ENCODE peak calls at places on chromosomes 5 and 9, in eight cellular contexts. One of them, this sample, is unnamed.

GRCh38 chr5:178240341-178240741 is 7.7 kb upstream of the PHYKPL start:
- DNase-seq in GM12865: no peak
- DNase-seq in B cell: no peak
- DNase-seq in fibroblast of lung: no peak
- DNase-seq in PC-3: no peak
- DNase-seq in cardiac fibroblast: no peak
- DNase-seq in foreskin fibroblast: no peak
- DNase-seq in HFFc6: no peak
- DNase-seq in this sample: no peak

GRCh38 chr9:135978650-135979461 is 17.7 kb upstream of the UBAC1 start:
- DNase-seq in cardiac fibroblast: no peak
- DNase-seq in fibroblast of lung: no peak
- DNase-seq in B cell: no peak
- DNase-seq in foreskin fibroblast: no peak
- DNase-seq in GM12865: no peak
- DNase-seq in PC-3: no peak
- DNase-seq in HFFc6: no peak
- DNase-seq in this sample: no peak

GRCh38 chr9:3857673-3858072 is 331.9 kb upstream of the RFX3 start:
- DNase-seq in fibroblast of lung: peak
- DNase-seq in foreskin fibroblast: peak
- DNase-seq in B cell: no peak
- DNase-seq in GM12865: no peak
- DNase-seq in cardiac fibroblast: peak
- DNase-seq in PC-3: peak
- DNase-seq in HFFc6: peak
- DNase-seq in this sample: no peak

GRCh38 chr9:86801246-86801645 is 146.1 kb downstream of the GAS1 start:
- DNase-seq in foreskin fibroblast: peak
- DNase-seq in GM12865: no peak
- DNase-seq in fibroblast of lung: peak
- DNase-seq in PC-3: no peak
- DNase-seq in cardiac fibroblast: no peak
- DNase-seq in HFFc6: no peak
- DNase-seq in B cell: no peak
- DNase-seq in this sample: no peak

GRCh38 chr9:86494644-86495081 is 140.5 kb upstream of the TUT7 start:
- DNase-seq in HFFc6: peak
- DNase-seq in fibroblast of lung: peak
- DNase-seq in PC-3: no peak
- DNase-seq in cardiac fibroblast: peak
- DNase-seq in B cell: no peak
- DNase-seq in GM12865: no peak
- DNase-seq in foreskin fibroblast: peak
- DNase-seq in this sample: no peak

GRCh38 chr9:76219555-76220151 is 174.6 kb downstream of the RFK start:
- DNase-seq in cardiac fibroblast: peak
- DNase-seq in HFFc6: no peak
- DNase-seq in PC-3: no peak
- DNase-seq in B cell: no peak
- DNase-seq in GM12865: no peak
- DNase-seq in fibroblast of lung: no peak
- DNase-seq in foreskin fibroblast: peak
- DNase-seq in this sample: no peak

GRCh38 chr9:76891279-76891678 is 14.6 kb downstream of the PRUNE2 start:
- DNase-seq in PC-3: no peak
- DNase-seq in GM12865: no peak
- DNase-seq in cardiac fibroblast: no peak
- DNase-seq in HFFc6: no peak
- DNase-seq in fibroblast of lung: no peak
- DNase-seq in B cell: no peak
- DNase-seq in foreskin fibroblast: no peak
- DNase-seq in this sample: no peak

GRCh38 chr5:28027851-28028250 is 989.5 kb upstream of the CDH9 start:
- DNase-seq in GM12865: no peak
- DNase-seq in PC-3: no peak
- DNase-seq in B cell: no peak
- DNase-seq in fibroblast of lung: no peak
- DNase-seq in foreskin fibroblast: no peak
- DNase-seq in cardiac fibroblast: no peak
- DNase-seq in HFFc6: no peak
- DNase-seq in this sample: no peak

GRCh38 chr9:91024841-91025240 is 223.2 kb downstream of the SYK start:
- DNase-seq in HFFc6: no peak
- DNase-seq in cardiac fibroblast: no peak
- DNase-seq in PC-3: no peak
- DNase-seq in fibroblast of lung: no peak
- DNase-seq in B cell: no peak
- DNase-seq in foreskin fibroblast: no peak
- DNase-seq in GM12865: no peak
- DNase-seq in this sample: no peak

GRCh38 chr5:177469061-177469628 is 4.3 kb downstream of the DBN1 start:
- DNase-seq in foreskin fibroblast: peak
- DNase-seq in HFFc6: peak
- DNase-seq in fibroblast of lung: peak
- DNase-seq in B cell: no peak
- DNase-seq in cardiac fibroblast: peak
- DNase-seq in PC-3: no peak
- DNase-seq in GM12865: no peak
- DNase-seq in this sample: no peak

DNA sequence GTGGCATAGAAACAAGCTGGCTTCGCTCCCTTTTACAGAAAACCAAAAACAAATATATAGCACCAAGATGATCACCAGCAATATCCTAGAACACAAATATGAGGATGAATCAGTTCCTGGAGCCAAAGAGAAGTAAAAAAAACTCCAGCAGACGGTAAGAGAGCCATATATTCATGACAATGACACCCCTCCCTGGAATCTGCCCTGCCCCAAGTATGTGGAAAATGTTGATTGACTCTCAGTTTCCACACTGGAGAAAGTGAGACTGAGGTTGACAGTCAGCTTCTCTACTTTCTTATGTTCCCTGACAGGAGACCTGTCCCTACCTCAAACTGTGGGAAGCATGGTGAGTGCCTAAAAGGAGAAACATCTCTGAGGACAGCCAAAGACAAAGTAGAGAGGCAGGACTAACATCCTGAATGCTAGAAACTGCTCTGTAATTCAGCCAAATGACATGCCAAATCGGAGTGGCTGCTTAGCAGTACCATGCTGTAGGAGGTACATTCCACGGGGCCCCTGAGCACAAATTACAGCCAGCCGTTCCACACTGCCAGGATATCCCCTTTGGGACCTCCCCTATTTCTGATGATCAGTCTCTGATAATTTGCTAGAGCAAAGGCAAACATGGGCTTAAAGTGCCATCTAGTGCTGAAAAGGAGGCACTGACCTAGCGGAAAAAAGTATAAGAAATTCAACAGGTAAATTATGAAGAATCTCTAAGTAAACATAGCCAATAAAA is 424.0 kb upstream of the RGMB start:
- DNase-seq in cardiac fibroblast: peak
- DNase-seq in HFFc6: peak
- DNase-seq in GM12865: peak
- DNase-seq in B cell: no peak
- DNase-seq in foreskin fibroblast: peak
- DNase-seq in PC-3: peak
- DNase-seq in fibroblast of lung: peak
- DNase-seq in this sample: no peak
- TF ChIP-seq CTCF in cardiac fibroblast: peak
- TF ChIP-seq CTCF in HFFc6: peak
- TF ChIP-seq CTCF in GM12865: peak
- TF ChIP-seq CTCF in B cell: no peak
- TF ChIP-seq CTCF in foreskin fibroblast: peak
- TF ChIP-seq CTCF in PC-3: peak
- TF ChIP-seq CTCF in fibroblast of lung: peak
- TF ChIP-seq CTCF in this sample: peak

GRCh38 chr9:93276973-93277372 is 93.0 kb downstream of the WNK2 start:
- DNase-seq in PC-3: peak
- DNase-seq in HFFc6: no peak
- DNase-seq in foreskin fibroblast: no peak
- DNase-seq in GM12865: no peak
- DNase-seq in B cell: peak
- DNase-seq in fibroblast of lung: no peak
- DNase-seq in cardiac fibroblast: no peak
- DNase-seq in this sample: no peak
- TF ChIP-seq CTCF in PC-3: peak
- TF ChIP-seq CTCF in HFFc6: no peak
- TF ChIP-seq CTCF in foreskin fibroblast: no peak
- TF ChIP-seq CTCF in GM12865: no peak
- TF ChIP-seq CTCF in B cell: no peak
- TF ChIP-seq CTCF in fibroblast of lung: no peak
- TF ChIP-seq CTCF in cardiac fibroblast: no peak
- TF ChIP-seq CTCF in this sample: no peak

DNA sequence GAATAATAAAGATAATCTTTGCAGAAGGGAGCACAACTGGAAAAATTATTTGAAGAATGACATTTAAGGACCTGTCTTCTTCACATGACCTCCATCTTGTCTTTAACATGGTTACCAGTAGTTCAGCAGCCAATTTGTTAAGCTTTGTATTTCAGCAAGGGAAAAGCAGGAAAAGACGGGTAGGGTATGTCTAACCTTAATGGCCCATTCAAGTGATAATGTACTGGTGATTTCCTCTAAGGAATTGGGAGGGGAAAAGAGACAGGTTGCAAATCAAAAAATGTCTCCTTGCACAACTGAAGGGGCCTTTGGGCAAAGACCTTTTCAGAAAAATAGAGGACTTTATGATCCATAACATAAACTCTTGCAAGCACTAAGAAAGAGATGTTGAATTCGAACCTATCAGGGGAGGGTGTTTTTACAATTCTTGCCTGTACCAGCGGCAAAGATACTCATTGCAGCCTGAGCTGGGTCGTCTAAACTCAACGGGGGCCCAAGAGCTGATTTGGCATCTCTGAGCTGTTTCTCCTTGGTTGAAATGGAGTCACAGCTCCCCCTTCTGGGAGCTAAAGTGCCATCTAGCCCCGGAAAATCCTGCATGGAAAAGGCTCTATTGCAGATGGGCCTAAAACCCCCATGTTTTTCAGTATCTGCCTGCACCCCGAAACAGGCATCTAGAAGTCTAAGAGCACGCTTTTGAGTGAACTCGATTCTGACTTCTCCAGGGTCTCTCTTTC is 3.8 kb downstream of the BRINP1 start:
- DNase-seq in GM12865: peak
- DNase-seq in HFFc6: peak
- DNase-seq in fibroblast of lung: peak
- DNase-seq in B cell: peak
- DNase-seq in foreskin fibroblast: peak
- DNase-seq in PC-3: peak
- DNase-seq in cardiac fibroblast: peak
- DNase-seq in this sample: no peak
- TF ChIP-seq CTCF in GM12865: peak
- TF ChIP-seq CTCF in HFFc6: peak
- TF ChIP-seq CTCF in fibroblast of lung: peak
- TF ChIP-seq CTCF in B cell: no peak
- TF ChIP-seq CTCF in foreskin fibroblast: peak
- TF ChIP-seq CTCF in PC-3: peak
- TF ChIP-seq CTCF in cardiac fibroblast: peak
- TF ChIP-seq CTCF in this sample: peak

GRCh38 chr5:35919191-35919590 is 19.2 kb downstream of the CAPSL start:
- DNase-seq in B cell: no peak
- DNase-seq in PC-3: peak
- DNase-seq in GM12865: no peak
- DNase-seq in cardiac fibroblast: peak
- DNase-seq in HFFc6: peak
- DNase-seq in foreskin fibroblast: peak
- DNase-seq in fibroblast of lung: peak
- DNase-seq in this sample: peak

GRCh38 chr5:35922468-35922867 is 16.0 kb downstream of the CAPSL start:
- DNase-seq in B cell: no peak
- DNase-seq in foreskin fibroblast: no peak
- DNase-seq in cardiac fibroblast: no peak
- DNase-seq in PC-3: no peak
- DNase-seq in HFFc6: no peak
- DNase-seq in GM12865: no peak
- DNase-seq in fibroblast of lung: no peak
- DNase-seq in this sample: no peak

GRCh38 chr5:35921930-35922329 is 16.5 kb downstream of the CAPSL start:
- DNase-seq in cardiac fibroblast: no peak
- DNase-seq in HFFc6: no peak
- DNase-seq in B cell: no peak
- DNase-seq in PC-3: no peak
- DNase-seq in GM12865: no peak
- DNase-seq in foreskin fibroblast: no peak
- DNase-seq in fibroblast of lung: no peak
- DNase-seq in this sample: no peak

GRCh38 chr5:35924122-35924949 is 14.1 kb downstream of the CAPSL start:
- DNase-seq in foreskin fibroblast: peak
- DNase-seq in fibroblast of lung: peak
- DNase-seq in B cell: no peak
- DNase-seq in PC-3: peak
- DNase-seq in GM12865: no peak
- DNase-seq in cardiac fibroblast: peak
- DNase-seq in HFFc6: peak
- DNase-seq in this sample: peak

DNA sequence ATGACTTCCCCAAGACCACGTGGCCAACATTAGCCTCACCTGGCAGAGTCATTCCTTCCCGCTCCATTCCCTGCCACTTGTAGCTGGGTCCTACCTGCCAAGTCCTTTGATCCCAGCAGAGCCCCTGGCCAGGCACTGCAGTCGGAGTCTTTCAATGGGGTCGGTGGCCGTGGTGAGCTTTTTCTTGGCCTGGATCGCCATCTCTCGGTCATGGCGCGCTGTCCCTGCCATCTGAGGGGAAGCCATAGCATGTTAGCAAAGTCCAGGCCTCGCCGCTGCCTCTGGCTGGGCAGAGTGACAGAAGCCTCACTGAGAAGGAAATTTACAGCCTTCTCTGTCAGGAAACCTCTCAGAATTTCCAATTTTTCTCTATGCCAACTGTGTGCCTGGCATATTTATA is 17.5 kb downstream of the CAPSL start:
- DNase-seq in HFFc6: no peak
- DNase-seq in PC-3: no peak
- DNase-seq in foreskin fibroblast: no peak
- DNase-seq in cardiac fibroblast: peak
- DNase-seq in B cell: no peak
- DNase-seq in GM12865: no peak
- DNase-seq in fibroblast of lung: no peak
- DNase-seq in this sample: no peak
- TF ChIP-seq CTCF in HFFc6: peak
- TF ChIP-seq CTCF in PC-3: no peak
- TF ChIP-seq CTCF in foreskin fibroblast: no peak
- TF ChIP-seq CTCF in cardiac fibroblast: peak
- TF ChIP-seq CTCF in B cell: no peak
- TF ChIP-seq CTCF in GM12865: no peak
- TF ChIP-seq CTCF in fibroblast of lung: no peak
- TF ChIP-seq CTCF in this sample: no peak

GRCh38 chr9:71624728-71625127 is 143.6 kb downstream of the CEMIP2 start:
- DNase-seq in foreskin fibroblast: no peak
- DNase-seq in fibroblast of lung: no peak
- DNase-seq in PC-3: no peak
- DNase-seq in GM12865: no peak
- DNase-seq in HFFc6: no peak
- DNase-seq in cardiac fibroblast: no peak
- DNase-seq in B cell: no peak
- DNase-seq in this sample: no peak
- TF ChIP-seq CTCF in foreskin fibroblast: no peak
- TF ChIP-seq CTCF in fibroblast of lung: peak
- TF ChIP-seq CTCF in PC-3: peak
- TF ChIP-seq CTCF in GM12865: no peak
- TF ChIP-seq CTCF in HFFc6: peak
- TF ChIP-seq CTCF in cardiac fibroblast: peak
- TF ChIP-seq CTCF in B cell: peak
- TF ChIP-seq CTCF in this sample: no peak

This sample was measured in AG09319.